ENCODE peak calls at places on chromosomes 3 and 15, in four cellular contexts. One of them, this sample, is unnamed.

GRCh38 chr15:44713006-44713966 is 2.0 kb downstream of the B2M start:
- DNase-seq in left colon: no peak
- DNase-seq in endothelial cell: no peak
- DNase-seq in activated CD8-positive, alpha-beta memory T cell treated with anti-CD3 and anti-CD28 coated beads for 24 hours: no peak
- DNase-seq in this sample: no peak

GRCh38 chr3:195932418-195933043 is 24.2 kb upstream of the TNK2 start:
- DNase-seq in left colon: no peak
- DNase-seq in endothelial cell: no peak
- DNase-seq in activated CD8-positive, alpha-beta memory T cell treated with anti-CD3 and anti-CD28 coated beads for 24 hours: no peak
- DNase-seq in this sample: no peak

GRCh38 chr3:42090973-42091731 is at the start of gene TRAK1:
- DNase-seq in left colon: no peak
- DNase-seq in endothelial cell: no peak
- DNase-seq in activated CD8-positive, alpha-beta memory T cell treated with anti-CD3 and anti-CD28 coated beads for 24 hours: no peak
- DNase-seq in this sample: no peak

GRCh38 chr3:45890405-45890804 is 4.1 kb downstream of the CCR9 start:
- DNase-seq in left colon: peak
- DNase-seq in endothelial cell: no peak
- DNase-seq in activated CD8-positive, alpha-beta memory T cell treated with anti-CD3 and anti-CD28 coated beads for 24 hours: no peak
- DNase-seq in this sample: no peak

GRCh38 chr15:62147149-62148013 is 17.7 kb downstream of the C2CD4B start:
- DNase-seq in left colon: no peak
- DNase-seq in endothelial cell: no peak
- DNase-seq in activated CD8-positive, alpha-beta memory T cell treated with anti-CD3 and anti-CD28 coated beads for 24 hours: no peak
- DNase-seq in this sample: no peak

GRCh38 chr3:105118905-105119304 is 247.8 kb upstream of the ALCAM start:
- DNase-seq in left colon: no peak
- DNase-seq in endothelial cell: no peak
- DNase-seq in activated CD8-positive, alpha-beta memory T cell treated with anti-CD3 and anti-CD28 coated beads for 24 hours: no peak
- DNase-seq in this sample: no peak

GRCh38 chr3:157082305-157082981 is 77.5 kb downstream of the CCNL1 start:
- DNase-seq in left colon: no peak
- DNase-seq in endothelial cell: no peak
- DNase-seq in activated CD8-positive, alpha-beta memory T cell treated with anti-CD3 and anti-CD28 coated beads for 24 hours: no peak
- DNase-seq in this sample: no peak

GRCh38 chr3:55446860-55447259 is 40.2 kb downstream of the WNT5A start:
- DNase-seq in left colon: peak
- DNase-seq in endothelial cell: no peak
- DNase-seq in activated CD8-positive, alpha-beta memory T cell treated with anti-CD3 and anti-CD28 coated beads for 24 hours: no peak
- DNase-seq in this sample: no peak

GRCh38 chr3:32104492-32104891 is 1.9 kb upstream of the GPD1L start:
- DNase-seq in left colon: no peak
- DNase-seq in endothelial cell: no peak
- DNase-seq in activated CD8-positive, alpha-beta memory T cell treated with anti-CD3 and anti-CD28 coated beads for 24 hours: no peak
- DNase-seq in this sample: no peak

GRCh38 chr3:71489315-71489761 is 94.2 kb downstream of the FOXP1 start:
- DNase-seq in left colon: no peak
- DNase-seq in endothelial cell: no peak
- DNase-seq in activated CD8-positive, alpha-beta memory T cell treated with anti-CD3 and anti-CD28 coated beads for 24 hours: peak
- DNase-seq in this sample: no peak

GRCh38 chr3:172449468-172450149 is 1.4 kb upstream of the GHSR start:
- DNase-seq in left colon: no peak
- DNase-seq in endothelial cell: peak
- DNase-seq in activated CD8-positive, alpha-beta memory T cell treated with anti-CD3 and anti-CD28 coated beads for 24 hours: no peak
- DNase-seq in this sample: peak

GRCh38 chr15:78060232-78060631 is 17.3 kb downstream of the TBC1D2B start:
- DNase-seq in left colon: no peak
- DNase-seq in endothelial cell: no peak
- DNase-seq in activated CD8-positive, alpha-beta memory T cell treated with anti-CD3 and anti-CD28 coated beads for 24 hours: no peak
- DNase-seq in this sample: no peak

GRCh38 chr3:43948013-43948412 is 257.3 kb downstream of the ABHD5 start:
- DNase-seq in left colon: no peak
- DNase-seq in endothelial cell: no peak
- DNase-seq in activated CD8-positive, alpha-beta memory T cell treated with anti-CD3 and anti-CD28 coated beads for 24 hours: no peak
- DNase-seq in this sample: no peak

GRCh38 chr15:60469893-60470641 is 8.9 kb downstream of the ICE2 start:
- DNase-seq in left colon: no peak
- DNase-seq in endothelial cell: no peak
- DNase-seq in activated CD8-positive, alpha-beta memory T cell treated with anti-CD3 and anti-CD28 coated beads for 24 hours: no peak
- DNase-seq in this sample: no peak

GRCh38 chr3:71989165-71989564 is 204.2 kb upstream of the PROK2 start:
- DNase-seq in left colon: no peak
- DNase-seq in endothelial cell: no peak
- DNase-seq in activated CD8-positive, alpha-beta memory T cell treated with anti-CD3 and anti-CD28 coated beads for 24 hours: no peak
- DNase-seq in this sample: no peak

GRCh38 chr15:99956820-99957641 is 223.8 kb upstream of the LYSMD4 start:
- DNase-seq in left colon: no peak
- DNase-seq in endothelial cell: no peak
- DNase-seq in activated CD8-positive, alpha-beta memory T cell treated with anti-CD3 and anti-CD28 coated beads for 24 hours: peak
- DNase-seq in this sample: no peak

GRCh38 chr15:85457392-85457968 is 77.1 kb downstream of the AKAP13 start:
- DNase-seq in left colon: no peak
- DNase-seq in endothelial cell: no peak
- DNase-seq in activated CD8-positive, alpha-beta memory T cell treated with anti-CD3 and anti-CD28 coated beads for 24 hours: no peak
- DNase-seq in this sample: no peak

GRCh38 chr15:34904527-34904926 is 65.0 kb downstream of the AQR start:
- DNase-seq in left colon: no peak
- DNase-seq in endothelial cell: no peak
- DNase-seq in activated CD8-positive, alpha-beta memory T cell treated with anti-CD3 and anti-CD28 coated beads for 24 hours: no peak
- DNase-seq in this sample: no peak

GRCh38 chr15:81265256-81265943 is 58.5 kb downstream of the STARD5 start:
- DNase-seq in left colon: no peak
- DNase-seq in endothelial cell: peak
- DNase-seq in activated CD8-positive, alpha-beta memory T cell treated with anti-CD3 and anti-CD28 coated beads for 24 hours: no peak
- DNase-seq in this sample: no peak

GRCh38 chr3:197516517-197516889 is 39.3 kb downstream of the BDH1 start:
- DNase-seq in left colon: no peak
- DNase-seq in endothelial cell: no peak
- DNase-seq in activated CD8-positive, alpha-beta memory T cell treated with anti-CD3 and anti-CD28 coated beads for 24 hours: no peak
- DNase-seq in this sample: no peak

GRCh38 chr15:75167588-75168076 is 34.0 kb upstream of the C15orf39 start:
- DNase-seq in left colon: no peak
- DNase-seq in endothelial cell: no peak
- DNase-seq in activated CD8-positive, alpha-beta memory T cell treated with anti-CD3 and anti-CD28 coated beads for 24 hours: no peak
- DNase-seq in this sample: no peak

GRCh38 chr15:94287794-94288246 is 56.5 kb downstream of the MCTP2 start:
- DNase-seq in left colon: no peak
- DNase-seq in endothelial cell: no peak
- DNase-seq in activated CD8-positive, alpha-beta memory T cell treated with anti-CD3 and anti-CD28 coated beads for 24 hours: peak
- DNase-seq in this sample: no peak

GRCh38 chr15:40142428-40142827 is 18.4 kb upstream of the BUB1B start:
- DNase-seq in left colon: no peak
- DNase-seq in endothelial cell: no peak
- DNase-seq in activated CD8-positive, alpha-beta memory T cell treated with anti-CD3 and anti-CD28 coated beads for 24 hours: no peak
- DNase-seq in this sample: no peak

GRCh38 chr3:182962162-182962561 is 18.2 kb downstream of the DCUN1D1 start:
- DNase-seq in left colon: no peak
- DNase-seq in endothelial cell: no peak
- DNase-seq in activated CD8-positive, alpha-beta memory T cell treated with anti-CD3 and anti-CD28 coated beads for 24 hours: no peak
- DNase-seq in this sample: no peak

GRCh38 chr15:49036650-49037545 is 9.3 kb downstream of the SECISBP2L start:
- DNase-seq in left colon: no peak
- DNase-seq in endothelial cell: no peak
- DNase-seq in activated CD8-positive, alpha-beta memory T cell treated with anti-CD3 and anti-CD28 coated beads for 24 hours: no peak
- DNase-seq in this sample: no peak

GRCh38 chr15:83243634-83244033 is 36.0 kb upstream of the HDGFL3 start:
- DNase-seq in left colon: no peak
- DNase-seq in endothelial cell: no peak
- DNase-seq in activated CD8-positive, alpha-beta memory T cell treated with anti-CD3 and anti-CD28 coated beads for 24 hours: no peak
- DNase-seq in this sample: no peak

GRCh38 chr15:89837134-89837829 is 22.6 kb upstream of the ANPEP start:
- DNase-seq in left colon: no peak
- DNase-seq in endothelial cell: no peak
- DNase-seq in activated CD8-positive, alpha-beta memory T cell treated with anti-CD3 and anti-CD28 coated beads for 24 hours: no peak
- DNase-seq in this sample: no peak

GRCh38 chr15:94234300-94234699 is 2.9 kb downstream of the MCTP2 start:
- DNase-seq in left colon: no peak
- DNase-seq in endothelial cell: no peak
- DNase-seq in activated CD8-positive, alpha-beta memory T cell treated with anti-CD3 and anti-CD28 coated beads for 24 hours: no peak
- DNase-seq in this sample: no peak

GRCh38 chr15:51131596-51132290 is 37.0 kb upstream of the TNFAIP8L3 start:
- DNase-seq in left colon: no peak
- DNase-seq in endothelial cell: no peak
- DNase-seq in activated CD8-positive, alpha-beta memory T cell treated with anti-CD3 and anti-CD28 coated beads for 24 hours: no peak
- DNase-seq in this sample: no peak

GRCh38 chr3:32296251-32297204 is 58.0 kb downstream of the CMTM8 start:
- DNase-seq in left colon: peak
- DNase-seq in endothelial cell: peak
- DNase-seq in activated CD8-positive, alpha-beta memory T cell treated with anti-CD3 and anti-CD28 coated beads for 24 hours: peak
- DNase-seq in this sample: peak

GRCh38 chr3:72382460-72382859 is 465.8 kb downstream of the SHQ1 start:
- DNase-seq in left colon: no peak
- DNase-seq in endothelial cell: no peak
- DNase-seq in activated CD8-positive, alpha-beta memory T cell treated with anti-CD3 and anti-CD28 coated beads for 24 hours: no peak
- DNase-seq in this sample: no peak

GRCh38 chr3:156350786-156351185 is 204.1 kb downstream of the SSR3 start:
- DNase-seq in left colon: no peak
- DNase-seq in endothelial cell: no peak
- DNase-seq in activated CD8-positive, alpha-beta memory T cell treated with anti-CD3 and anti-CD28 coated beads for 24 hours: no peak
- DNase-seq in this sample: no peak

GRCh38 chr15:85380860-85381535 is 595 bp downstream of the AKAP13 start:
- DNase-seq in left colon: peak
- DNase-seq in endothelial cell: no peak
- DNase-seq in activated CD8-positive, alpha-beta memory T cell treated with anti-CD3 and anti-CD28 coated beads for 24 hours: peak
- DNase-seq in this sample: peak

GRCh38 chr3:53155763-53156162 is 5.2 kb upstream of the PRKCD start:
- DNase-seq in left colon: peak
- DNase-seq in endothelial cell: no peak
- DNase-seq in activated CD8-positive, alpha-beta memory T cell treated with anti-CD3 and anti-CD28 coated beads for 24 hours: no peak
- DNase-seq in this sample: no peak

GRCh38 chr15:40955930-40956542 is 2.8 kb downstream of the CHAC1 start:
- DNase-seq in left colon: peak
- DNase-seq in endothelial cell: no peak
- DNase-seq in activated CD8-positive, alpha-beta memory T cell treated with anti-CD3 and anti-CD28 coated beads for 24 hours: no peak
- DNase-seq in this sample: no peak